ENCODE peak calls at places on chromosome 21, in nine cellular contexts. X is uterus; T is kidney epithelial cell; O is CD8-positive, alpha-beta T cell; Q is heart left ventricle; R is cardiac muscle cell; P is spleen; U is epithelial cell of proximal tubule; G is PC-3. V is an unnamed sample.

GRCh38 chr21:18164933-18165332 is 79.7 kb upstream of the CHODL start:
- DNase-seq in X (no peak), T (no peak), O (no peak), Q (no peak), R (no peak), P (no peak), U (no peak), G (peak), V (no peak)

GRCh38 chr21:21612446-21612845 is 614.2 kb downstream of the NCAM2 start:
- DNase-seq in X (no peak), T (peak), O (no peak), Q (no peak), R (peak), P (no peak), U (peak), G (peak), V (peak)

GRCh38 chr21:35578831-35579470 is 481.4 kb downstream of the SETD4 start:
- DNase-seq in X (no peak), T (no peak), O (no peak), Q (no peak), R (peak), P (no peak), U (no peak), G (no peak), V (peak)

GRCh38 chr21:34354836-34355235 is 9.0 kb upstream of the KCNE2 start:
- DNase-seq in X (no peak), T (no peak), O (no peak), Q (no peak), R (no peak), P (no peak), U (no peak), G (no peak), V (no peak)

GRCh38 chr21:45010096-45010495 is 64.3 kb upstream of the ADARB1 start:
- DNase-seq in X (no peak), T (no peak), O (no peak), Q (no peak), R (no peak), P (peak), U (no peak), G (peak), V (peak)

GRCh38 chr21:46081022-46081861 is 16.7 kb upstream of the COL6A2 start:
- DNase-seq in X (peak), T (no peak), O (no peak), Q (no peak), R (no peak), P (peak), U (no peak), G (peak), V (no peak)

GRCh38 chr21:34766862-34767261 is 98.1 kb downstream of the CLIC6 start:
- DNase-seq in X (no peak), T (no peak), O (no peak), Q (no peak), R (no peak), P (no peak), U (no peak), G (no peak), V (no peak)

GRCh38 chr21:33290441-33290840 is 24.3 kb downstream of the IL10RB start:
- DNase-seq in X (no peak), T (no peak), O (no peak), Q (no peak), R (no peak), P (no peak), U (no peak), G (no peak), V (no peak)

GRCh38 chr21:38903578-38904193 is 98.0 kb downstream of the ETS2 start:
- DNase-seq in X (no peak), T (no peak), O (no peak), Q (peak), R (no peak), P (no peak), U (no peak), G (no peak), V (no peak)

GRCh38 chr21:33767236-33767635 is 124.9 kb downstream of the ITSN1 start:
- DNase-seq in X (no peak), T (peak), O (no peak), Q (no peak), R (no peak), P (no peak), U (peak), G (no peak), V (peak)

GRCh38 chr21:45439171-45439872 is 34.4 kb downstream of the COL18A1 start:
- DNase-seq in X (peak), T (peak), O (peak), Q (peak), R (peak), P (peak), U (peak), G (peak), V (peak)

GRCh38 chr21:33993286-33994231 is 78.0 kb upstream of the ATP5PO start:
- DNase-seq in X (no peak), T (no peak), O (no peak), Q (no peak), R (no peak), P (no peak), U (no peak), G (no peak), V (no peak)

GRCh38 chr21:24781146-24781545 is 826.1 kb downstream of the MRPL39 start:
- DNase-seq in X (no peak), T (no peak), O (no peak), Q (no peak), R (no peak), P (no peak), U (no peak), G (no peak), V (no peak)

GRCh38 chr21:34796518-34797201 is 127.9 kb downstream of the CLIC6 start:
- DNase-seq in X (no peak), T (no peak), O (no peak), Q (no peak), R (no peak), P (no peak), U (no peak), G (peak), V (no peak)

GRCh38 chr21:43810505-43811261 is 21.3 kb downstream of the RRP1 start:
- DNase-seq in X (peak), T (no peak), O (peak), Q (peak), R (peak), P (peak), U (no peak), G (peak), V (peak)
- TF ChIP-seq CTCF in X (peak), T (peak), O (peak), Q (peak), R (peak), P (peak), U (peak), G (peak), V (peak)

GRCh38 chr21:41363370-41364270 is 1.8 kb downstream of the MX2 start:
- DNase-seq in X (no peak), T (no peak), O (no peak), Q (no peak), R (no peak), P (peak), U (no peak), G (no peak), V (no peak)
- H3K4me3 ChIP-seq in X (no peak), T (no peak), O (peak), Q (peak), R (no peak), P (peak), U (no peak), G (no peak), V (no peak)

GRCh38 chr21:15027056-15027455 is 37.7 kb downstream of the NRIP1 start:
- DNase-seq in X (no peak), T (no peak), O (no peak), Q (no peak), R (no peak), P (no peak), U (no peak), G (no peak), V (no peak)

GRCh38 chr21:15026370-15026769 is 38.4 kb downstream of the NRIP1 start:
- DNase-seq in X (no peak), T (no peak), O (no peak), Q (no peak), R (no peak), P (no peak), U (no peak), G (no peak), V (no peak)

GRCh38 chr21:15020797-15021196 is 44.0 kb downstream of the NRIP1 start:
- DNase-seq in X (no peak), T (no peak), O (no peak), Q (no peak), R (no peak), P (no peak), U (no peak), G (no peak), V (no peak)

GRCh38 chr21:15023782-15024181 is 41.0 kb downstream of the NRIP1 start:
- DNase-seq in X (no peak), T (no peak), O (no peak), Q (no peak), R (no peak), P (no peak), U (no peak), G (no peak), V (no peak)

DNA sequence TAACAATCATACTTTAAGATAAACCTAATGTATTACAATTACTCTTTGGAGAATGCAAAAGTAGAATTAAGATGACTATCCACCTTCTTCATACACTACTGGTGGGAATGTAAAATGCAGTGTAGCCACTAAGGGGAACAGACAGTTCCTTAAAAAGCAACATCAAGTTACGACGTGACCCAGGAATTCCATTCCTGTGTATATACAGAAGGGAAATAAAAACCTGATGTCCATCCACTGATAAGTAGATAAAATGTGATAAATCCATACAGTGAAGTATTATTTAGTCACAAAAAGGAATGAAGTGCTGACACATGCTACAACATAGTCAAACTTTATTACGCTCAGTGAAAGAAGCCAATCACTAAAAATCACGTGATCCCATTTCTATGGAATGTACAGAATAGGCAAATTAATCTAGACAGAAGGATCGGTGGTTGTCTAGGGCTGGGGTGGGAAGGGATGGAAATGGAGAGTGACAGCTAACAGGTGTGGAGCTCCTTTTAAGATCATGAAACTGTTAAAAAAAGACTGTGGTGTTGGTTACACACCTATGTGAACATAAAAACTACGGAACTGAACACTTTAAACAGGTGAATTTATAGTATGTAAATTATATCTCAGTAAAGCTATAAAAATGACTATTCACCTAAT is 42.1 kb downstream of the NRIP1 start:
- DNase-seq in X (no peak), T (no peak), O (no peak), Q (no peak), R (no peak), P (no peak), U (no peak), G (no peak), V (no peak)
- TF ChIP-seq CTCF in X (no peak), T (no peak), O (no peak), Q (no peak), R (no peak), P (no peak), U (no peak), G (no peak), V (peak)

DNA sequence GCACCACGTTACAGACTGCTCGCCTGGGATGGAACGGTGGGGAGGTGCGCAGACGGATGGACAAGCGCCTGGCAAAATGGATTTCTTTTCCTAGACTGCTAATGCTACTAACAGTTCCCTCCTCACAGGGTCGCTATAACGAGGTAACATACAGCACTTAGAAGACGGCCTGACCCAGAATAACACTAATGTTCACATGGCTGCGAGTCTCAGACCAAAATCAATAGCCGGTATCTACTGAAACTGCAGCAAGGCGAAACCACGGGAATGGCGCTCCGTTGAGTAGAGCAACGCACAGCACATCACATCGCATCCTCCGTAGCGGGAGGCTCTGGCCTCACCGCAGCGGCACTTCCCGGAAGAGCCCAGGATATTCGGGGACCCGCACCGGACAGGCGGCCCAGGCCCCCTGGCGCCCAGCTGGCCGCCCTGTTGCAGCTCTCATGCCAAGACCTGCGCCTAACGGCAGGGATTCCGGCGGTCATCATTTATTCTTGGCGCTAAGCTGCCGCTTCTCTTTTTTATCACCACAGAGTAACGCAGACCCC is 46.6 kb downstream of the VPS26C start:
- DNase-seq in X (no peak), T (no peak), O (peak), Q (no peak), R (peak), P (no peak), U (no peak), G (no peak), V (peak)
- H3K4me3 ChIP-seq in X (peak), T (peak), O (peak), Q (peak), R (peak), P (peak), U (peak), G (peak), V (peak)

V was measured in fibroblast of pulmonary artery.